ENCODE peak calls at places on chromosomes 7 and 10, in six cellular contexts. M is left ventricle myocardium inferior, T is hepatocyte, Y is suprapubic skin, Z is heart right ventricle, E is brain microvascular endothelial cell. C is an unnamed sample.
A peak's percentile ranks its signal among the peaks of the same experiment; 100 is the strongest.

GRCh38 chr7:101020444-101020843 is 563 bp downstream of the MUC17 start:
- DNase-seq in T (no peak), Y (no peak), Z (no peak), E (no peak), M (no peak), C (no peak)

GRCh38 chr10:26939290-26939956 is 78.7 kb upstream of the ABI1 start:
- DNase-seq in M (no peak), T (no peak), Y (no peak), Z (no peak), E (no peak), C (no peak)

GRCh38 chr10:108427081-108427480 is 1262.6 kb upstream of the SORCS1 start:
- DNase-seq in M (no peak), Z (no peak), T (no peak), E (no peak), Y (no peak), C (no peak)

GRCh38 chr10:108454224-108454623 is 1289.7 kb upstream of the SORCS1 start:
- DNase-seq in M (no peak), Y (no peak), T (no peak), Z (no peak), E (no peak), C (no peak)

GRCh38 chr7:23514755-23515154 is 17.0 kb downstream of the TRA2A start:
- DNase-seq in Z (no peak), M (no peak), T (no peak), Y (no peak), E (no peak), C (no peak)

GRCh38 chr7:137820677-137821420 is 25.9 kb downstream of the DGKI start:
- DNase-seq in Y (no peak), Z (peak; percentile 76), T (peak; percentile 45), M (peak; percentile 72), E (peak; percentile 60), C (peak; percentile 51)

GRCh38 chr10:132837905-132838304 is 52.0 kb upstream of the NKX6-2 start:
- DNase-seq in Z (no peak), E (no peak), M (no peak), T (no peak), Y (peak; percentile 79), C (no peak)

GRCh38 chr7:100882201-100882600 is 7.3 kb downstream of the SRRT start:
- DNase-seq in Z (no peak), Y (no peak), E (no peak), M (no peak), T (no peak), C (no peak)

DNA sequence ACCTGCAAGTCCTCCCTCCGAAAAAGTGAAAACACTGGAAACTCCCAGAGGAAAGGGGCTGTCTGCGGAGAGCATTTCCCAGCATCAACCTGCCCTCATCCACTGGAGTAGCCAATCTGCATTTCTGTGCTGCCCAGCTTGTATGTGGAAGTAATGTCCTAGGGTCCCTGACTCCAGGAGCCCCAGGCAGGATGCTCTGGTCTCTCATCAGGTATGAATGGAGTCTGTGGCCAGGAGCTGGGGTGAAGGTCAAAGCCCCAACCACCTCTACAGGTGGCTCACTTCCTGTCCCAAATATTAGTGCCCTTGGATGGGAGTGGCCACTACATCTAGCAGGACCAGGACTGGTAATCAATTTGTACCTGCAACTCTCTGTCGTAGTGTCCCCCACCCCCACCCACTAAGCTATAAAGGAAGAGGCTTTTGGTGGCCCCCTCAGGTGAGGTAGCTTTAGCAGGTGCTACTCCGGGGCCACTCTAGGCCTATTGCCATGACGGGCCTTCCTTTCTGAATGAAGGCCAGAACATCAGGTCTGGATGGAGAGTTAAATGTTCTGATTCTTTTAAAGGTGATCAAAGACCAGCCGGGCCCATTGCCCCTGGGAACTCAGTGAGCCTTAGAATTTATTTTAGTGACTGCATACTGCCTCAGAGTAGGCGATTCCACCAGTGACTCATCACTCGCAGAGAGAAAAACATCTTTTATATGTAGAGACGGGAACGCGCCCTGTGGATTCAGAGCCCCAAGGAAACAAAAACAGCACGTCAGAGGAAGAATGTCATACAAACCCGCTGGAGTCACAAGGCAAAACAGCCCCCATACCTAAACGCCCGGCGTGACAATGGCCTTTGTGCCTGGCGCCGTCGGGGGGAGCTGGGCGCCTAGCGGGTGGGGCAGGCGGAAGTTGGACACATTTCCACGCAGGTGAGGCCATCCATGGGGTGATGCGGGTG is 13.0 kb downstream of the EN2 start:
- DNase-seq in Y (no peak), M (no peak), T (no peak), E (no peak), Z (no peak), C (no peak)
- H3K4me3 ChIP-seq in Y (no peak overlapping the region), M (no peak overlapping the region), T (no peak overlapping the region), E (no peak overlapping the region), Z (no peak overlapping the region), C (no peak overlapping the region)

DNA sequence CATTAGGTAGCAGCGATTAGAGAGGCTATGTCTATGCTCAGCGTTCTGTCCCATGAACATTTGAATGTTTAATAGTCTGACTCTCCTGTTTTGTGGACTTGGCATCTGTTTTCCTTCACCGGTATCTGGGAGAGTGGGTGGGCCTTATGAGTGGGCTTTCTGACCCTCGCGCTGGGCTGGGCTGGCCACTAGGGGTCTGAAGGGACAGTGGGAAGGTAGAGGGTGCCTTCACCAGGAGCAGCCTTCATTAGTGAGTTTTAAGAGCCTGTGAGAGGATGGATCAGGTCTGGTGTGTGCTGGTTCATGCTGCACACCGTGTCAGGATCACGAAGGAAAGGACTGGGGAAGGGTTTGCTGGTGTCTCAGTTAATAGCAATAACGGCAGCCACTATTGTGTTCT is 33.4 kb downstream of the DCLRE1A start:
- DNase-seq in E (no peak), M (no peak), T (no peak), Z (no peak), Y (no peak), C (no peak)
- TF ChIP-seq CTCF in E (peak; percentile 51), M (no peak), T (no peak), Z (no peak), Y (no peak), C (no peak)

DNA sequence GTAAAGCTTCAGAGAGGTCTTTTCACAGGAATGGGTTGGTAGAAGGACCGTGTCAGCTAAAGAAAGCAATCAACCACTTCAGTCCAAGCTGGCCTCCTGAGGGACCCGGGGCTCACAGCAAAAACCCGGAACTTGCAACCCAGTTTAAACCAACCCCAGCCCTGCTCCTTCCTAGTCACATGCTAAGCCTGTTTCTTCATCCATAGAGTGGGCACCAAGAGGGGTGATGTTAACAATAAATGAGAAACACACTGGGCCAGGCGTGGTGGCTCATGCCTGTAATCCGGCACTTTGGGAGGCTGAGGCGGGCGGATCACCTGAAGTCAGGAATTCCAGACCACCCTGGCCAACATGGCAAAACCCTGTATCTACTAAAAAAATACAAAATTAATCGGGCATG is 12.1 kb upstream of the NPFFR1 start:
- DNase-seq in T (no peak), M (no peak), Y (no peak), Z (no peak), E (no peak), C (no peak)
- H3K27ac ChIP-seq in T (no peak overlapping the region), M (peak overlapping the region; percentile 92), Y (peak overlapping the region; percentile 42), Z (peak overlapping the region; percentile 80), E (no peak overlapping the region), C (peak overlapping the region; percentile 72)

GRCh38 chr7:85006754-85007153 is 180.1 kb downstream of the SEMA3D start:
- DNase-seq in M (no peak), Z (no peak), E (no peak), Y (no peak), T (no peak), C (no peak)
- H3K4me3 ChIP-seq in M (no peak overlapping the region), Z (no peak overlapping the region), E (no peak overlapping the region), Y (no peak overlapping the region), T (no peak overlapping the region), C (no peak overlapping the region)

C was measured in lung.